ENCODE peak calls at places on chromosome X, in eight cellular contexts. P, H, Y, V, R, L, O and I are unnamed samples.

GRCh38 chrX:155333701-155334100 is 713 bp downstream of the CLIC2 start:
- DNase-seq in V (no peak), H (no peak), P (no peak), Y (no peak), O (no peak), R (no peak), L (no peak), I (no peak)

GRCh38 chrX:50450324-50450723 is 20.3 kb downstream of the DGKK start:
- DNase-seq in H (no peak), P (no peak), R (no peak), Y (no peak), L (no peak), O (no peak), V (no peak), I (no peak)

GRCh38 chrX:154374361-154375155 is at the start of gene FLNA:
- DNase-seq in H (no peak), R (peak), P (no peak), Y (no peak), O (no peak), V (no peak), L (no peak), I (no peak)

GRCh38 chrX:140503714-140504351 is 1.0 kb downstream of the SOX3 start:
- DNase-seq in Y (no peak), O (no peak), R (peak), H (no peak), P (no peak), V (no peak), L (no peak), I (peak)

GRCh38 chrX:28189011-28189410 is 207.8 kb upstream of the DCAF8L1 start:
- DNase-seq in L (peak), P (no peak), O (peak), R (peak), H (no peak), Y (no peak), V (no peak), I (peak)

GRCh38 chrX:134542485-134542884 is 82.5 kb downstream of the HPRT1 start:
- DNase-seq in Y (no peak), H (no peak), P (no peak), L (peak), V (no peak), R (peak), O (peak), I (peak)

GRCh38 chrX:14902536-14902935 is 29.3 kb downstream of the MOSPD2 start:
- DNase-seq in Y (no peak), H (no peak), O (no peak), R (no peak), P (no peak), L (no peak), V (no peak), I (no peak)

GRCh38 chrX:139692908-139693307 is 15.1 kb downstream of the MCF2 start:
- DNase-seq in Y (no peak), V (no peak), H (no peak), R (peak), O (no peak), L (no peak), P (no peak), I (no peak)

GRCh38 chrX:39152106-39152649 is 350.9 kb downstream of the MID1IP1 start:
- DNase-seq in P (no peak), O (peak), Y (no peak), V (no peak), H (no peak), L (no peak), R (peak), I (no peak)

GRCh38 chrX:14963447-14964236 is 90.4 kb downstream of the MOSPD2 start:
- DNase-seq in Y (no peak), P (no peak), V (no peak), L (no peak), H (no peak), R (peak), O (peak), I (peak)

GRCh38 chrX:95318882-95319281 is 1365.8 kb upstream of the DIAPH2 start:
- DNase-seq in L (no peak), Y (no peak), V (no peak), O (no peak), H (no peak), P (no peak), R (peak), I (no peak)

GRCh38 chrX:101485212-101486064 is at the start of gene ARMCX4:
- DNase-seq in R (peak), H (no peak), O (peak), V (no peak), P (peak), L (peak), Y (no peak), I (peak)

GRCh38 chrX:25003066-25003849 is 12.5 kb downstream of the ARX start:
- DNase-seq in O (no peak), H (no peak), Y (no peak), L (no peak), V (no peak), P (no peak), R (no peak), I (no peak)

GRCh38 chrX:10811093-10811492 is 190.7 kb upstream of the MID1 start:
- DNase-seq in R (no peak), P (no peak), Y (no peak), L (no peak), V (no peak), O (no peak), H (no peak), I (no peak)

GRCh38 chrX:39726810-39727209 is 370.9 kb downstream of the BCOR start:
- DNase-seq in H (no peak), V (no peak), P (no peak), O (no peak), R (peak), L (peak), Y (no peak), I (peak)

GRCh38 chrX:50204364-50204899 is at the start of gene CCNB3:
- DNase-seq in R (peak), O (peak), Y (peak), P (no peak), L (peak), V (peak), H (peak), I (peak)

GRCh38 chrX:117996918-117997480 is 119.6 kb downstream of the KLHL13 start:
- DNase-seq in R (no peak), O (no peak), Y (no peak), P (no peak), L (peak), H (no peak), V (no peak), I (no peak)

GRCh38 chrX:29941292-29941691 is 274.1 kb upstream of the MAGEB2 start:
- DNase-seq in Y (no peak), O (peak), L (no peak), R (no peak), V (no peak), P (no peak), H (no peak), I (peak)

GRCh38 chrX:41857670-41858069 is 65.7 kb downstream of the CASK start:
- DNase-seq in O (no peak), R (no peak), L (no peak), Y (no peak), P (no peak), H (no peak), V (no peak), I (no peak)

GRCh38 chrX:39409246-39409917 is 608.1 kb downstream of the MID1IP1 start:
- DNase-seq in Y (no peak), L (no peak), V (no peak), R (peak), O (no peak), P (no peak), H (no peak), I (peak)

GRCh38 chrX:154821523-154821922 is 12.9 kb downstream of the SMIM9 start:
- DNase-seq in H (no peak), L (no peak), V (no peak), R (no peak), O (no peak), P (no peak), Y (no peak), I (no peak)

GRCh38 chrX:69016220-69016941 is 148.9 kb downstream of the PJA1 start:
- DNase-seq in Y (no peak), V (no peak), H (peak), R (no peak), L (no peak), P (no peak), O (no peak), I (no peak)

GRCh38 chrX:120334137-120334536 is 22.9 kb upstream of the TMEM255A start:
- DNase-seq in Y (no peak), O (no peak), P (no peak), R (no peak), V (no peak), H (no peak), L (no peak), I (no peak)

GRCh38 chrX:107629533-107629909 is 1.2 kb downstream of the PRPS1 start:
- DNase-seq in O (peak), V (peak), L (peak), Y (no peak), H (no peak), R (peak), P (no peak), I (peak)

GRCh38 chrX:20529301-20529700 is 262.6 kb upstream of the RPS6KA3 start:
- DNase-seq in O (peak), L (no peak), V (no peak), H (no peak), R (no peak), Y (no peak), P (no peak), I (no peak)

GRCh38 chrX:65587616-65588526 is 53.3 kb upstream of the LAS1L start:
- DNase-seq in O (peak), L (peak), P (peak), V (peak), Y (no peak), H (peak), R (peak), I (no peak)

GRCh38 chrX:16208601-16209000 is 41.3 kb downstream of the MAGEB17 start:
- DNase-seq in V (no peak), Y (no peak), R (no peak), L (no peak), O (no peak), H (no peak), P (no peak), I (no peak)

GRCh38 chrX:124641737-124642491 is 295.6 kb downstream of the SH2D1A start:
- DNase-seq in O (no peak), P (no peak), Y (no peak), H (no peak), V (no peak), R (no peak), L (no peak), I (no peak)

GRCh38 chrX:73944582-73944947 is 359.4 kb upstream of the ZCCHC13 start:
- DNase-seq in Y (no peak), P (no peak), H (no peak), V (no peak), R (peak), L (no peak), O (no peak), I (no peak)

GRCh38 chrX:68343551-68343950 is 89.7 kb downstream of the OPHN1 start:
- DNase-seq in L (no peak), V (no peak), Y (no peak), P (no peak), O (no peak), H (no peak), R (no peak), I (no peak)

GRCh38 chrX:74537011-74537390 is 77.4 kb downstream of the RLIM start:
- DNase-seq in L (peak), V (peak), O (peak), Y (no peak), R (peak), H (no peak), P (no peak), I (peak)

GRCh38 chrX:134608153-134608552 is 50.1 kb downstream of the PLAC1 start:
- DNase-seq in R (no peak), O (no peak), L (no peak), Y (no peak), V (no peak), H (no peak), P (no peak), I (no peak)

GRCh38 chrX:151981129-151981528 is 6.7 kb upstream of the GABRE start:
- DNase-seq in O (peak), P (no peak), L (peak), R (peak), V (no peak), H (no peak), Y (no peak), I (peak)